ENCODE peak calls at places on chromosomes 3 and 15, in nine cellular contexts. One of them, this sample, is unnamed.

GRCh38 chr3:70532806-70533205 is 220.4 kb upstream of the MDFIC2 start:
- DNase-seq in ACHN: no peak
- DNase-seq in activated CD8-positive, alpha-beta T cell treated with anti-CD3 and anti-CD28 coated beads for 36 hours: no peak
- DNase-seq in ELR: no peak
- DNase-seq in transverse colon: no peak
- DNase-seq in activated T-cell treated with anti-CD3 and anti-CD28 coated beads, Interleukin-2, amount 50 U/mL, for 4 hours: no peak
- DNase-seq in NCI-H1105: no peak
- DNase-seq in amygdala: no peak
- DNase-seq in aorta: no peak
- DNase-seq in this sample: no peak

GRCh38 chr3:151838574-151839312 is 24.8 kb downstream of the AADAC start:
- DNase-seq in ACHN: peak; percentile 75
- DNase-seq in activated CD8-positive, alpha-beta T cell treated with anti-CD3 and anti-CD28 coated beads for 36 hours: peak; percentile 51
- DNase-seq in ELR: peak; percentile 89
- DNase-seq in transverse colon: peak; percentile 43
- DNase-seq in activated T-cell treated with anti-CD3 and anti-CD28 coated beads, Interleukin-2, amount 50 U/mL, for 4 hours: no peak
- DNase-seq in NCI-H1105: peak; percentile 71
- DNase-seq in amygdala: peak; percentile 5
- DNase-seq in aorta: no peak
- DNase-seq in this sample: peak; percentile 94

GRCh38 chr3:71987828-71988227 is 202.9 kb upstream of the PROK2 start:
- DNase-seq in ACHN: no peak
- DNase-seq in activated CD8-positive, alpha-beta T cell treated with anti-CD3 and anti-CD28 coated beads for 36 hours: no peak
- DNase-seq in ELR: peak; percentile 10
- DNase-seq in transverse colon: no peak
- DNase-seq in activated T-cell treated with anti-CD3 and anti-CD28 coated beads, Interleukin-2, amount 50 U/mL, for 4 hours: no peak
- DNase-seq in NCI-H1105: no peak
- DNase-seq in amygdala: no peak
- DNase-seq in aorta: no peak
- DNase-seq in this sample: no peak

GRCh38 chr3:82474711-82475110 is 713.3 kb upstream of the GBE1 start:
- DNase-seq in ACHN: no peak
- DNase-seq in activated CD8-positive, alpha-beta T cell treated with anti-CD3 and anti-CD28 coated beads for 36 hours: no peak
- DNase-seq in ELR: peak; percentile 74
- DNase-seq in transverse colon: no peak
- DNase-seq in activated T-cell treated with anti-CD3 and anti-CD28 coated beads, Interleukin-2, amount 50 U/mL, for 4 hours: no peak
- DNase-seq in NCI-H1105: no peak
- DNase-seq in amygdala: no peak
- DNase-seq in aorta: no peak
- DNase-seq in this sample: no peak

GRCh38 chr15:87477759-87478687 is 778.5 kb downstream of the NTRK3 start:
- DNase-seq in ACHN: peak; percentile 91
- DNase-seq in activated CD8-positive, alpha-beta T cell treated with anti-CD3 and anti-CD28 coated beads for 36 hours: no peak
- DNase-seq in ELR: peak; percentile 84
- DNase-seq in transverse colon: no peak
- DNase-seq in activated T-cell treated with anti-CD3 and anti-CD28 coated beads, Interleukin-2, amount 50 U/mL, for 4 hours: no peak
- DNase-seq in NCI-H1105: peak; percentile 38
- DNase-seq in amygdala: peak; percentile 43
- DNase-seq in aorta: no peak
- DNase-seq in this sample: peak; percentile 85

GRCh38 chr3:190058486-190059241 is 62.0 kb downstream of the P3H2 start:
- DNase-seq in ACHN: no peak
- DNase-seq in activated CD8-positive, alpha-beta T cell treated with anti-CD3 and anti-CD28 coated beads for 36 hours: no peak
- DNase-seq in ELR: no peak
- DNase-seq in transverse colon: no peak
- DNase-seq in activated T-cell treated with anti-CD3 and anti-CD28 coated beads, Interleukin-2, amount 50 U/mL, for 4 hours: no peak
- DNase-seq in NCI-H1105: no peak
- DNase-seq in amygdala: no peak
- DNase-seq in aorta: no peak
- DNase-seq in this sample: peak; percentile 46

GRCh38 chr3:72447059-72447946 is 400.9 kb downstream of the SHQ1 start:
- DNase-seq in ACHN: peak; percentile 85
- DNase-seq in activated CD8-positive, alpha-beta T cell treated with anti-CD3 and anti-CD28 coated beads for 36 hours: peak; percentile 90
- DNase-seq in ELR: peak; percentile 88
- DNase-seq in transverse colon: peak; percentile 95
- DNase-seq in activated T-cell treated with anti-CD3 and anti-CD28 coated beads, Interleukin-2, amount 50 U/mL, for 4 hours: peak; percentile 93
- DNase-seq in NCI-H1105: peak; percentile 65
- DNase-seq in amygdala: peak; percentile 62
- DNase-seq in aorta: peak; percentile 98
- DNase-seq in this sample: peak; percentile 83

GRCh38 chr3:11195721-11196332 is 41.5 kb downstream of the HRH1 start:
- DNase-seq in ACHN: no peak
- DNase-seq in activated CD8-positive, alpha-beta T cell treated with anti-CD3 and anti-CD28 coated beads for 36 hours: peak; percentile 71
- DNase-seq in ELR: peak; percentile 77
- DNase-seq in transverse colon: no peak
- DNase-seq in activated T-cell treated with anti-CD3 and anti-CD28 coated beads, Interleukin-2, amount 50 U/mL, for 4 hours: no peak
- DNase-seq in NCI-H1105: no peak
- DNase-seq in amygdala: no peak
- DNase-seq in aorta: peak; percentile 61
- DNase-seq in this sample: peak; percentile 77

GRCh38 chr3:68070186-68070585 is 415.8 kb upstream of the SUCLG2 start:
- DNase-seq in ACHN: no peak
- DNase-seq in activated CD8-positive, alpha-beta T cell treated with anti-CD3 and anti-CD28 coated beads for 36 hours: no peak
- DNase-seq in ELR: no peak
- DNase-seq in transverse colon: no peak
- DNase-seq in activated T-cell treated with anti-CD3 and anti-CD28 coated beads, Interleukin-2, amount 50 U/mL, for 4 hours: no peak
- DNase-seq in NCI-H1105: no peak
- DNase-seq in amygdala: no peak
- DNase-seq in aorta: no peak
- DNase-seq in this sample: no peak

GRCh38 chr3:45092132-45093031 is 53.8 kb downstream of the CDCP1 start:
- DNase-seq in ACHN: no peak
- DNase-seq in activated CD8-positive, alpha-beta T cell treated with anti-CD3 and anti-CD28 coated beads for 36 hours: no peak
- DNase-seq in ELR: peak; percentile 97
- DNase-seq in transverse colon: peak; percentile 71
- DNase-seq in activated T-cell treated with anti-CD3 and anti-CD28 coated beads, Interleukin-2, amount 50 U/mL, for 4 hours: no peak
- DNase-seq in NCI-H1105: no peak
- DNase-seq in amygdala: no peak
- DNase-seq in aorta: no peak
- DNase-seq in this sample: peak; percentile 74

GRCh38 chr3:114874447-114874846 is 272.6 kb downstream of the ZBTB20 start:
- DNase-seq in ACHN: no peak
- DNase-seq in activated CD8-positive, alpha-beta T cell treated with anti-CD3 and anti-CD28 coated beads for 36 hours: no peak
- DNase-seq in ELR: no peak
- DNase-seq in transverse colon: no peak
- DNase-seq in activated T-cell treated with anti-CD3 and anti-CD28 coated beads, Interleukin-2, amount 50 U/mL, for 4 hours: no peak
- DNase-seq in NCI-H1105: no peak
- DNase-seq in amygdala: no peak
- DNase-seq in aorta: no peak
- DNase-seq in this sample: no peak

GRCh38 chr3:134079111-134079531 is 49.4 kb upstream of the SLCO2A1 start:
- DNase-seq in ACHN: no peak
- DNase-seq in activated CD8-positive, alpha-beta T cell treated with anti-CD3 and anti-CD28 coated beads for 36 hours: no peak
- DNase-seq in ELR: peak; percentile 16
- DNase-seq in transverse colon: no peak
- DNase-seq in activated T-cell treated with anti-CD3 and anti-CD28 coated beads, Interleukin-2, amount 50 U/mL, for 4 hours: no peak
- DNase-seq in NCI-H1105: no peak
- DNase-seq in amygdala: no peak
- DNase-seq in aorta: peak; percentile 21
- DNase-seq in this sample: peak; percentile 68

GRCh38 chr3:82927309-82928253 is 1166.1 kb upstream of the GBE1 start:
- DNase-seq in ACHN: no peak
- DNase-seq in activated CD8-positive, alpha-beta T cell treated with anti-CD3 and anti-CD28 coated beads for 36 hours: no peak
- DNase-seq in ELR: no peak
- DNase-seq in transverse colon: no peak
- DNase-seq in activated T-cell treated with anti-CD3 and anti-CD28 coated beads, Interleukin-2, amount 50 U/mL, for 4 hours: no peak
- DNase-seq in NCI-H1105: no peak
- DNase-seq in amygdala: no peak
- DNase-seq in aorta: no peak
- DNase-seq in this sample: no peak

GRCh38 chr3:31748281-31749245 is 215.8 kb downstream of the STT3B start:
- DNase-seq in ACHN: no peak
- DNase-seq in activated CD8-positive, alpha-beta T cell treated with anti-CD3 and anti-CD28 coated beads for 36 hours: no peak
- DNase-seq in ELR: no peak
- DNase-seq in transverse colon: no peak
- DNase-seq in activated T-cell treated with anti-CD3 and anti-CD28 coated beads, Interleukin-2, amount 50 U/mL, for 4 hours: no peak
- DNase-seq in NCI-H1105: no peak
- DNase-seq in amygdala: no peak
- DNase-seq in aorta: no peak
- DNase-seq in this sample: no peak

GRCh38 chr15:33623010-33623409 is 312.2 kb downstream of the RYR3 start:
- DNase-seq in ACHN: no peak
- DNase-seq in activated CD8-positive, alpha-beta T cell treated with anti-CD3 and anti-CD28 coated beads for 36 hours: no peak
- DNase-seq in ELR: no peak
- DNase-seq in transverse colon: no peak
- DNase-seq in activated T-cell treated with anti-CD3 and anti-CD28 coated beads, Interleukin-2, amount 50 U/mL, for 4 hours: no peak
- DNase-seq in NCI-H1105: no peak
- DNase-seq in amygdala: no peak
- DNase-seq in aorta: no peak
- DNase-seq in this sample: no peak

GRCh38 chr3:160413613-160414248 is 14.3 kb downstream of the SMC4 start:
- DNase-seq in ACHN: peak; percentile 79
- DNase-seq in activated CD8-positive, alpha-beta T cell treated with anti-CD3 and anti-CD28 coated beads for 36 hours: peak; percentile 61
- DNase-seq in ELR: peak; percentile 85
- DNase-seq in transverse colon: peak; percentile 65
- DNase-seq in activated T-cell treated with anti-CD3 and anti-CD28 coated beads, Interleukin-2, amount 50 U/mL, for 4 hours: peak; percentile 61
- DNase-seq in NCI-H1105: peak; percentile 72
- DNase-seq in amygdala: no peak
- DNase-seq in aorta: no peak
- DNase-seq in this sample: peak; percentile 90

GRCh38 chr15:45637552-45638033 is 2.8 kb downstream of the SQOR start:
- DNase-seq in ACHN: peak; percentile 51
- DNase-seq in activated CD8-positive, alpha-beta T cell treated with anti-CD3 and anti-CD28 coated beads for 36 hours: peak; percentile 77
- DNase-seq in ELR: peak; percentile 78
- DNase-seq in transverse colon: peak; percentile 71
- DNase-seq in activated T-cell treated with anti-CD3 and anti-CD28 coated beads, Interleukin-2, amount 50 U/mL, for 4 hours: peak; percentile 35
- DNase-seq in NCI-H1105: no peak
- DNase-seq in amygdala: no peak
- DNase-seq in aorta: peak; percentile 84
- DNase-seq in this sample: peak; percentile 95

GRCh38 chr3:48832691-48833090 is 15.0 kb downstream of the PRKAR2A start:
- DNase-seq in ACHN: no peak
- DNase-seq in activated CD8-positive, alpha-beta T cell treated with anti-CD3 and anti-CD28 coated beads for 36 hours: no peak
- DNase-seq in ELR: no peak
- DNase-seq in transverse colon: no peak
- DNase-seq in activated T-cell treated with anti-CD3 and anti-CD28 coated beads, Interleukin-2, amount 50 U/mL, for 4 hours: no peak
- DNase-seq in NCI-H1105: no peak
- DNase-seq in amygdala: no peak
- DNase-seq in aorta: no peak
- DNase-seq in this sample: peak; percentile 55

GRCh38 chr3:42501321-42501680 is 1.1 kb upstream of the VIPR1 start:
- DNase-seq in ACHN: no peak
- DNase-seq in activated CD8-positive, alpha-beta T cell treated with anti-CD3 and anti-CD28 coated beads for 36 hours: peak; percentile 26
- DNase-seq in ELR: no peak
- DNase-seq in transverse colon: peak; percentile 10
- DNase-seq in activated T-cell treated with anti-CD3 and anti-CD28 coated beads, Interleukin-2, amount 50 U/mL, for 4 hours: no peak
- DNase-seq in NCI-H1105: no peak
- DNase-seq in amygdala: no peak
- DNase-seq in aorta: peak; percentile 74
- DNase-seq in this sample: no peak

GRCh38 chr3:157566596-157566995 is 63.4 kb upstream of the VEPH1 start:
- DNase-seq in ACHN: no peak
- DNase-seq in activated CD8-positive, alpha-beta T cell treated with anti-CD3 and anti-CD28 coated beads for 36 hours: no peak
- DNase-seq in ELR: no peak
- DNase-seq in transverse colon: no peak
- DNase-seq in activated T-cell treated with anti-CD3 and anti-CD28 coated beads, Interleukin-2, amount 50 U/mL, for 4 hours: no peak
- DNase-seq in NCI-H1105: no peak
- DNase-seq in amygdala: no peak
- DNase-seq in aorta: no peak
- DNase-seq in this sample: no peak

GRCh38 chr3:13262493-13263211 is 157.5 kb downstream of the NUP210 start:
- DNase-seq in ACHN: peak; percentile 11
- DNase-seq in activated CD8-positive, alpha-beta T cell treated with anti-CD3 and anti-CD28 coated beads for 36 hours: peak; percentile 50
- DNase-seq in ELR: no peak
- DNase-seq in transverse colon: no peak
- DNase-seq in activated T-cell treated with anti-CD3 and anti-CD28 coated beads, Interleukin-2, amount 50 U/mL, for 4 hours: no peak
- DNase-seq in NCI-H1105: no peak
- DNase-seq in amygdala: no peak
- DNase-seq in aorta: peak; percentile 15
- DNase-seq in this sample: peak; percentile 15

GRCh38 chr3:13197281-13197680 is 124.1 kb upstream of the IQSEC1 start:
- DNase-seq in ACHN: no peak
- DNase-seq in activated CD8-positive, alpha-beta T cell treated with anti-CD3 and anti-CD28 coated beads for 36 hours: no peak
- DNase-seq in ELR: no peak
- DNase-seq in transverse colon: no peak
- DNase-seq in activated T-cell treated with anti-CD3 and anti-CD28 coated beads, Interleukin-2, amount 50 U/mL, for 4 hours: no peak
- DNase-seq in NCI-H1105: no peak
- DNase-seq in amygdala: no peak
- DNase-seq in aorta: peak; percentile 45
- DNase-seq in this sample: no peak

GRCh38 chr15:28977377-28978010 is 91.7 kb downstream of the APBA2 start:
- DNase-seq in ACHN: peak; percentile 95
- DNase-seq in activated CD8-positive, alpha-beta T cell treated with anti-CD3 and anti-CD28 coated beads for 36 hours: no peak
- DNase-seq in ELR: peak; percentile 97
- DNase-seq in transverse colon: no peak
- DNase-seq in activated T-cell treated with anti-CD3 and anti-CD28 coated beads, Interleukin-2, amount 50 U/mL, for 4 hours: no peak
- DNase-seq in NCI-H1105: no peak
- DNase-seq in amygdala: peak; percentile 83
- DNase-seq in aorta: no peak
- DNase-seq in this sample: peak; percentile 95

GRCh38 chr3:141905129-141905528 is 28.7 kb downstream of the ATP1B3 start:
- DNase-seq in ACHN: no peak
- DNase-seq in activated CD8-positive, alpha-beta T cell treated with anti-CD3 and anti-CD28 coated beads for 36 hours: no peak
- DNase-seq in ELR: no peak
- DNase-seq in transverse colon: no peak
- DNase-seq in activated T-cell treated with anti-CD3 and anti-CD28 coated beads, Interleukin-2, amount 50 U/mL, for 4 hours: no peak
- DNase-seq in NCI-H1105: no peak
- DNase-seq in amygdala: no peak
- DNase-seq in aorta: no peak
- DNase-seq in this sample: peak; percentile 22

GRCh38 chr3:33144433-33144832 is 30.6 kb downstream of the CRTAP start:
- DNase-seq in ACHN: peak; percentile 19
- DNase-seq in activated CD8-positive, alpha-beta T cell treated with anti-CD3 and anti-CD28 coated beads for 36 hours: peak; percentile 54
- DNase-seq in ELR: peak; percentile 28
- DNase-seq in transverse colon: no peak
- DNase-seq in activated T-cell treated with anti-CD3 and anti-CD28 coated beads, Interleukin-2, amount 50 U/mL, for 4 hours: peak; percentile 9
- DNase-seq in NCI-H1105: no peak
- DNase-seq in amygdala: no peak
- DNase-seq in aorta: no peak
- DNase-seq in this sample: no peak

GRCh38 chr15:38504680-38505467 is 50.9 kb downstream of the FAM98B start:
- DNase-seq in ACHN: no peak
- DNase-seq in activated CD8-positive, alpha-beta T cell treated with anti-CD3 and anti-CD28 coated beads for 36 hours: no peak
- DNase-seq in ELR: no peak
- DNase-seq in transverse colon: no peak
- DNase-seq in activated T-cell treated with anti-CD3 and anti-CD28 coated beads, Interleukin-2, amount 50 U/mL, for 4 hours: no peak
- DNase-seq in NCI-H1105: no peak
- DNase-seq in amygdala: no peak
- DNase-seq in aorta: no peak
- DNase-seq in this sample: no peak

GRCh38 chr3:111610189-111610588 is 15.0 kb upstream of the ZBED2 start:
- DNase-seq in ACHN: no peak
- DNase-seq in activated CD8-positive, alpha-beta T cell treated with anti-CD3 and anti-CD28 coated beads for 36 hours: peak; percentile 68
- DNase-seq in ELR: no peak
- DNase-seq in transverse colon: no peak
- DNase-seq in activated T-cell treated with anti-CD3 and anti-CD28 coated beads, Interleukin-2, amount 50 U/mL, for 4 hours: peak; percentile 16
- DNase-seq in NCI-H1105: no peak
- DNase-seq in amygdala: no peak
- DNase-seq in aorta: no peak
- DNase-seq in this sample: no peak

GRCh38 chr15:48190932-48191573 is 412 bp upstream of the CTXN2 start:
- DNase-seq in ACHN: peak; percentile 66
- DNase-seq in activated CD8-positive, alpha-beta T cell treated with anti-CD3 and anti-CD28 coated beads for 36 hours: peak; percentile 56
- DNase-seq in ELR: peak; percentile 61
- DNase-seq in transverse colon: peak; percentile 71
- DNase-seq in activated T-cell treated with anti-CD3 and anti-CD28 coated beads, Interleukin-2, amount 50 U/mL, for 4 hours: no peak
- DNase-seq in NCI-H1105: no peak
- DNase-seq in amygdala: no peak
- DNase-seq in aorta: peak; percentile 94
- DNase-seq in this sample: peak; percentile 64

GRCh38 chr3:37985637-37986320 is 4.8 kb upstream of the VILL start:
- DNase-seq in ACHN: no peak
- DNase-seq in activated CD8-positive, alpha-beta T cell treated with anti-CD3 and anti-CD28 coated beads for 36 hours: no peak
- DNase-seq in ELR: no peak
- DNase-seq in transverse colon: peak; percentile 83
- DNase-seq in activated T-cell treated with anti-CD3 and anti-CD28 coated beads, Interleukin-2, amount 50 U/mL, for 4 hours: no peak
- DNase-seq in NCI-H1105: no peak
- DNase-seq in amygdala: no peak
- DNase-seq in aorta: peak; percentile 41
- DNase-seq in this sample: no peak

GRCh38 chr3:34207826-34208225 is 409.4 kb downstream of the PDCD6IP start:
- DNase-seq in ACHN: no peak
- DNase-seq in activated CD8-positive, alpha-beta T cell treated with anti-CD3 and anti-CD28 coated beads for 36 hours: no peak
- DNase-seq in ELR: no peak
- DNase-seq in transverse colon: no peak
- DNase-seq in activated T-cell treated with anti-CD3 and anti-CD28 coated beads, Interleukin-2, amount 50 U/mL, for 4 hours: no peak
- DNase-seq in NCI-H1105: no peak
- DNase-seq in amygdala: no peak
- DNase-seq in aorta: no peak
- DNase-seq in this sample: peak; percentile 33

GRCh38 chr15:81029416-81030367 is 29.0 kb downstream of the TLNRD1 start:
- DNase-seq in ACHN: no peak
- DNase-seq in activated CD8-positive, alpha-beta T cell treated with anti-CD3 and anti-CD28 coated beads for 36 hours: no peak
- DNase-seq in ELR: peak; percentile 57
- DNase-seq in transverse colon: no peak
- DNase-seq in activated T-cell treated with anti-CD3 and anti-CD28 coated beads, Interleukin-2, amount 50 U/mL, for 4 hours: no peak
- DNase-seq in NCI-H1105: no peak
- DNase-seq in amygdala: no peak
- DNase-seq in aorta: no peak
- DNase-seq in this sample: peak; percentile 69